ENCODE peak calls at places on chromosomes 12 and 14, in five cellular contexts. T is stomach, F is OCI-LY7, W is ovary, I is lung. Y is an unnamed sample.

GRCh38 chr14:54877015-54877702 is 25.5 kb downstream of the GCH1 start:
- DNase-seq in T (no peak), W (no peak), I (no peak), F (no peak), Y (no peak)

GRCh38 chr14:76826122-76826521 is at the start of gene LRRC74A:
- DNase-seq in W (no peak), T (no peak), I (no peak), F (no peak), Y (no peak)

GRCh38 chr12:51687142-51687935 is 96.3 kb downstream of the SCN8A start:
- DNase-seq in F (no peak), I (no peak), T (no peak), W (no peak), Y (no peak)

GRCh38 chr12:49921936-49922335 is 18.2 kb upstream of the FAIM2 start:
- DNase-seq in T (no peak), W (no peak), F (no peak), I (no peak), Y (no peak)

GRCh38 chr12:32501835-32502333 is 102.5 kb downstream of the FGD4 start:
- DNase-seq in F (no peak), I (no peak), T (peak), W (peak), Y (no peak)

GRCh38 chr12:19572920-19573558 is 133.7 kb downstream of the AEBP2 start:
- DNase-seq in I (no peak), F (peak), T (no peak), W (no peak), Y (no peak)

GRCh38 chr12:19674437-19674836 is 235.1 kb downstream of the AEBP2 start:
- DNase-seq in I (no peak), F (no peak), T (no peak), W (no peak), Y (no peak)

GRCh38 chr12:12714276-12715001 is 2.7 kb upstream of the CDKN1B start:
- DNase-seq in F (peak), T (peak), I (no peak), W (peak), Y (peak)

GRCh38 chr12:131537267-131537920 is 173.5 kb upstream of the SFSWAP start:
- DNase-seq in F (no peak), T (no peak), W (no peak), I (no peak), Y (no peak)

GRCh38 chr12:116827432-116827831 is 53.8 kb downstream of the HRK start:
- DNase-seq in I (no peak), T (no peak), W (no peak), F (no peak), Y (no peak)

GRCh38 chr14:95026851-95027463 is 130.4 kb downstream of the DICER1 start:
- DNase-seq in W (no peak), T (no peak), F (no peak), I (peak), Y (no peak)

GRCh38 chr12:100859063-100859627 is 64.6 kb downstream of the ANO4 start:
- DNase-seq in F (no peak), W (no peak), I (no peak), T (no peak), Y (no peak)

GRCh38 chr12:64169999-64170398 is 52.1 kb downstream of the KICS2 start:
- DNase-seq in I (no peak), T (no peak), W (no peak), F (no peak), Y (no peak)

GRCh38 chr14:60175255-60175902 is 10.2 kb upstream of the DHRS7 start:
- DNase-seq in F (no peak), W (no peak), I (no peak), T (no peak), Y (no peak)

GRCh38 chr12:22880331-22880730 is 255.4 kb downstream of the ETNK1 start:
- DNase-seq in T (no peak), W (no peak), I (no peak), F (no peak), Y (no peak)

GRCh38 chr14:95488376-95489162 is 27.9 kb downstream of the SYNE3 start:
- DNase-seq in F (no peak), W (no peak), T (no peak), I (no peak), Y (peak)

GRCh38 chr14:103625361-103626095 is 3.5 kb upstream of the KLC1 start:
- DNase-seq in W (no peak), I (no peak), F (peak), T (no peak), Y (no peak)

GRCh38 chr14:103624860-103625259 is 4.2 kb upstream of the KLC1 start:
- DNase-seq in W (no peak), F (peak), T (peak), I (peak), Y (peak)

GRCh38 chr14:103623308-103623707 is 5.7 kb upstream of the KLC1 start:
- DNase-seq in T (no peak), F (no peak), I (no peak), W (no peak), Y (no peak)

GRCh38 chr14:103621860-103622259 is 7.2 kb upstream of the KLC1 start:
- DNase-seq in I (no peak), T (no peak), W (no peak), F (no peak), Y (no peak)

DNA sequence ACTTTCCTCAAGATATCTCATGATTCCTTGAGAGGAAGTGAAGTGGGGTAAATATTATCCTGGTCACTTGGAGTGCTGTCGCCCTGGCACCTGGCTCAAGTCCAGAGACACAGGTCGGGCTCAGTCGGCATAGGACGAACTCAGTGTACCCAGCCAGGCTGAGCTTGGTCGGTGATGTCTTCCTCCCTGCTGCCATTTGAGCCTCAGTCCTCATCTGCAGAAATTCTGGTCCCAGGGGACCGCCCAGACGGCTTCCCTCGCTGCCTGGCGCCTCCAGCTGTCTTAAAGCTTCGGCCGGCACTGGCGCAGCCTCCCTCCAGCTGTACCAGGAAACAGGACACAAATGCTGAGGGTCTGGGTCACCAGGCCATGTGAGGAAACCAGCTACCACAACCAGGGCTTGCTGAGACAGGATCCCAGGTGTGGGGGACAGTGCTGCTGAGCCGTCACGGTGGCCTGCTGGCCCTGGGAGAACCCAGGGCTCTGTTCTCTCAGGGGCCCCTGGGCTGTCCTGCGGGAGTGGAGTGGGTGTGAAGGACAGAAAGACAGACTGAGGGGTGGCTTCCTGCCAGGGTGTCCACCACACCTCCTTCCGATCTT is 5.0 kb upstream of the KLC1 start:
- DNase-seq in W (no peak), T (peak), F (peak), I (peak), Y (no peak)
- H3K27ac ChIP-seq in W (no peak), T (peak), F (peak), I (peak), Y (peak)

GRCh38 chr14:91854327-91854934 is 12.9 kb downstream of the TC2N start:
- DNase-seq in I (no peak), F (no peak), W (no peak), T (no peak), Y (no peak)
- H3K27ac ChIP-seq in I (no peak), F (no peak), W (peak), T (no peak), Y (no peak)

GRCh38 chr14:29930283-29930682 is 2.6 kb upstream of the PRKD1 start:
- DNase-seq in T (no peak), I (no peak), F (no peak), W (no peak), Y (no peak)

GRCh38 chr14:29926701-29927595 is 699 bp downstream of the PRKD1 start:
- DNase-seq in I (peak), F (no peak), W (peak), T (peak), Y (peak)

GRCh38 chr14:29926228-29926627 is 1.4 kb downstream of the PRKD1 start:
- DNase-seq in I (no peak), W (no peak), F (no peak), T (no peak), Y (no peak)

GRCh38 chr14:29927596-29928341 is at the start of gene PRKD1:
- DNase-seq in W (peak), I (peak), T (peak), F (no peak), Y (peak)

DNA sequence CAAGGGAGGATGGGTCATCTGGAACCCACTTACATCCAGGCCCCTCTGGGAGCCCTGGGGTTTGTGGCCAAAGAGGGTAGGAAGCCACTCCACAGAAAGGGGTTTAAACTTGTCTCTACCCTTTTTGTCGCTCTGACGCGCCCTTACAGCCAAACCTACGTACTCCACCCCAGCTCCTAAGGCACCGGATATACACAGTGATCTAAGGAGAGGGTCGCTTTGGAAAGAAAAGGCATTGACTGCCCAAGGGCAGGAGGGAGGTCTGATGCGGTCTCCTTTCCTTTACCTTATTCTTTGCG is 644 bp upstream of the PRKD1 start:
- DNase-seq in T (no peak), F (no peak), W (no peak), I (no peak), Y (no peak)
- H3K27ac ChIP-seq in T (peak), F (no peak), W (peak), I (peak), Y (no peak)

GRCh38 chr12:111404362-111405148 is 1.2 kb upstream of the SH2B3 start:
- DNase-seq in T (no peak), F (peak), W (no peak), I (peak), Y (peak)

GRCh38 chr12:111406474-111407370 is 999 bp downstream of the SH2B3 start:
- DNase-seq in F (peak), I (no peak), T (no peak), W (peak), Y (peak)

GRCh38 chr12:111405856-111406473 is at the start of gene SH2B3:
- DNase-seq in T (no peak), F (no peak), W (no peak), I (no peak), Y (no peak)

GRCh38 chr12:111407371-111408115 is 1.8 kb downstream of the SH2B3 start:
- DNase-seq in I (no peak), T (no peak), W (no peak), F (peak), Y (no peak)

DNA sequence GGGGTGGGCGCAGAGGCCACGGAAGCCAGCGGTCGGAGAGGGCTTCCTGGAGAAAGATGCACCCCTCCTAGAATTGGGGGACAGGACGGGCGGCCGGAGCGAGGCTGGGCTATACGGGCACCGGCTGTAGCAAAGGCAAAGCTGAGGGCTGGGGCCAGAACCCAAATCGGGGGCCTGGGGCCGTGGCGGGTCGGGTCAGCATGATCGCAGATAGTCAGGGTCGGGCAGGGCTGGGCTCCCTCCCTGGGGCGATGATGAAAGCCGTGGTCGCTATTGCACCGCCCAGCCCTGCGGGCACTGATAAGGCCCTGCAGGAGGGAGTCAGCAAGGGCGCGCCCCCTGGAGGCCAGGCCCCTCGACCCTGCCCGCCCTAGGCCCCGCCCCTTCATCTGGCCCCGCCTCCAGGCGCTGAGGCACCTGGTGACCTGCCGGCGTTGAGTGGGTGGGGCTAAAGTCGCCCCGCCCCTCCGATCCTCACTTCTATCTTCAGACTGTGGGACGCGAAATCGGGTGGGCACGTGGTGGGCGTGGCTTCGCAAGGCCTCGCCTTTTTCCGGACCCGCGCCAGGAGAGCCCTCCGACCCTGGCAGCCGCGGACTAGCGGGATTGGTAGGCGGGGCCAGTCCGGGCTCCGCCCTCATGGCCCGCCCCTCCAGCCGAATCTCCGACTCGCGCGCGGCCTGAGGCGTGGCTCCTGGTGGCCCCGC is 421 bp upstream of the SH2B3 start:
- DNase-seq in F (peak), I (peak), T (peak), W (peak), Y (peak)
- H3K27ac ChIP-seq in F (peak), I (peak), T (peak), W (peak), Y (peak)

GRCh38 chr14:37712976-37713431 is 117.6 kb downstream of the TTC6 start:
- DNase-seq in T (no peak), W (no peak), I (no peak), F (no peak), Y (no peak)
- H3K27ac ChIP-seq in T (no peak), W (no peak), I (no peak), F (no peak), Y (no peak)

GRCh38 chr14:65179918-65180724 is 77.8 kb upstream of the MAX start:
- DNase-seq in I (no peak), F (peak), T (peak), W (peak), Y (no peak)
- H3K27ac ChIP-seq in I (no peak), F (no peak), T (no peak), W (no peak), Y (no peak)

DNA sequence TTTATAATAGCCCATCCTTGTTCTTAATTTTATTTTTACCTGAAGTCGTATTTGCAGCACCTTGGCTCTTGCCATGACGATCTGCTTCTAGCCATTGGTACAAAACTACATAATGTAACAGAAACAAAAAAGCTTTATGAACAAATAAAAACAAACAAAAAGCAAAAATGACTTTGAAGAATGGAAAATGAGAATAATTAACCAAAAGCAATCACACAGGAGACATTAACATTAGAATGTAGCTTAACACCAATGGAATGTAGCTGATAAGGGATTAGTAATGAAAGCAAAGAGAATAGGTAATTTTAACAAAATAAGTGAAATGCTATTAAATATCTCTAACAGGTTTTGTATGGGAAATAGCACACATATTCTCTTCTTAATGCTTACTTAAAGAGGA is 91.4 kb downstream of the DENND5B start:
- DNase-seq in I (no peak), F (no peak), T (no peak), W (no peak), Y (no peak)
- H3K27ac ChIP-seq in I (no peak), F (no peak), T (no peak), W (no peak), Y (no peak)

GRCh38 chr14:104584557-104584956 is 5.0 kb downstream of the C14orf180 start:
- DNase-seq in W (no peak), F (no peak), I (no peak), T (no peak), Y (no peak)
- H3K27ac ChIP-seq in W (no peak), F (no peak), I (no peak), T (no peak), Y (no peak)

GRCh38 chr14:92105845-92106094 is 612 bp downstream of the ATXN3 start:
- DNase-seq in T (peak), W (peak), I (peak), F (peak), Y (peak)
- H3K27ac ChIP-seq in T (peak), W (peak), I (peak), F (peak), Y (peak)

Y was measured in Peyer's patch.